ENCODE peak calls at places on chromosome 22, in nine cellular contexts. One of them, this sample, is unnamed.
A peak's percentile ranks its signal among the peaks of the same experiment; 100 is the strongest.

GRCh38 chr22:36739185-36739584 is 35.6 kb upstream of the CACNG2 start:
- DNase-seq in Daoy: no peak
- DNase-seq in GM04504: no peak
- DNase-seq in A549: no peak
- DNase-seq in SK-N-SH: no peak
- DNase-seq in CD4-positive, alpha-beta T cell: no peak
- DNase-seq in activated CD4-positive, CD25-positive, alpha-beta regulatory T cell treated with anti-CD3 and anti-CD28 coated beads, Interleukin-2, amount 50 U/mL, for 72 hours: no peak
- DNase-seq in smooth muscle cell of the brain vasculature: no peak
- DNase-seq in COR-L47: no peak
- DNase-seq in this sample: no peak

GRCh38 chr22:30655532-30655931 is 12.1 kb downstream of the DUSP18 start:
- DNase-seq in Daoy: no peak
- DNase-seq in GM04504: no peak
- DNase-seq in A549: no peak
- DNase-seq in SK-N-SH: no peak
- DNase-seq in CD4-positive, alpha-beta T cell: no peak
- DNase-seq in activated CD4-positive, CD25-positive, alpha-beta regulatory T cell treated with anti-CD3 and anti-CD28 coated beads, Interleukin-2, amount 50 U/mL, for 72 hours: no peak
- DNase-seq in smooth muscle cell of the brain vasculature: peak; percentile 51
- DNase-seq in COR-L47: no peak
- DNase-seq in this sample: peak; percentile 12

GRCh38 chr22:31075961-31076360 is 5.2 kb upstream of the SMTN start:
- DNase-seq in Daoy: no peak
- DNase-seq in GM04504: peak; percentile 83
- DNase-seq in A549: no peak
- DNase-seq in SK-N-SH: no peak
- DNase-seq in CD4-positive, alpha-beta T cell: no peak
- DNase-seq in activated CD4-positive, CD25-positive, alpha-beta regulatory T cell treated with anti-CD3 and anti-CD28 coated beads, Interleukin-2, amount 50 U/mL, for 72 hours: no peak
- DNase-seq in smooth muscle cell of the brain vasculature: no peak
- DNase-seq in COR-L47: no peak
- DNase-seq in this sample: no peak

GRCh38 chr22:35742342-35743100 is 24.8 kb downstream of the APOL5 start:
- DNase-seq in Daoy: peak; percentile 78
- DNase-seq in GM04504: peak; percentile 65
- DNase-seq in A549: peak; percentile 7
- DNase-seq in SK-N-SH: no peak
- DNase-seq in CD4-positive, alpha-beta T cell: no peak
- DNase-seq in activated CD4-positive, CD25-positive, alpha-beta regulatory T cell treated with anti-CD3 and anti-CD28 coated beads, Interleukin-2, amount 50 U/mL, for 72 hours: no peak
- DNase-seq in smooth muscle cell of the brain vasculature: peak; percentile 65
- DNase-seq in COR-L47: no peak
- DNase-seq in this sample: no peak

GRCh38 chr22:20792966-20793332 is 19.0 kb downstream of the SERPIND1 start:
- DNase-seq in Daoy: no peak
- DNase-seq in GM04504: no peak
- DNase-seq in A549: no peak
- DNase-seq in SK-N-SH: no peak
- DNase-seq in CD4-positive, alpha-beta T cell: no peak
- DNase-seq in activated CD4-positive, CD25-positive, alpha-beta regulatory T cell treated with anti-CD3 and anti-CD28 coated beads, Interleukin-2, amount 50 U/mL, for 72 hours: no peak
- DNase-seq in smooth muscle cell of the brain vasculature: no peak
- DNase-seq in COR-L47: no peak
- DNase-seq in this sample: no peak

GRCh38 chr22:33112606-33113005 is 54.4 kb upstream of the SYN3 start:
- DNase-seq in Daoy: no peak
- DNase-seq in GM04504: no peak
- DNase-seq in A549: no peak
- DNase-seq in SK-N-SH: no peak
- DNase-seq in CD4-positive, alpha-beta T cell: no peak
- DNase-seq in activated CD4-positive, CD25-positive, alpha-beta regulatory T cell treated with anti-CD3 and anti-CD28 coated beads, Interleukin-2, amount 50 U/mL, for 72 hours: no peak
- DNase-seq in smooth muscle cell of the brain vasculature: no peak
- DNase-seq in COR-L47: no peak
- DNase-seq in this sample: no peak

GRCh38 chr22:31681625-31682345 is 19.8 kb upstream of the PISD start:
- DNase-seq in Daoy: no peak
- DNase-seq in GM04504: no peak
- DNase-seq in A549: no peak
- DNase-seq in SK-N-SH: no peak
- DNase-seq in CD4-positive, alpha-beta T cell: no peak
- DNase-seq in activated CD4-positive, CD25-positive, alpha-beta regulatory T cell treated with anti-CD3 and anti-CD28 coated beads, Interleukin-2, amount 50 U/mL, for 72 hours: no peak
- DNase-seq in smooth muscle cell of the brain vasculature: no peak
- DNase-seq in COR-L47: no peak
- DNase-seq in this sample: no peak

GRCh38 chr22:39449708-39450107 is 7.1 kb upstream of the MGAT3 start:
- DNase-seq in Daoy: no peak
- DNase-seq in GM04504: no peak
- DNase-seq in A549: no peak
- DNase-seq in SK-N-SH: no peak
- DNase-seq in CD4-positive, alpha-beta T cell: no peak
- DNase-seq in activated CD4-positive, CD25-positive, alpha-beta regulatory T cell treated with anti-CD3 and anti-CD28 coated beads, Interleukin-2, amount 50 U/mL, for 72 hours: no peak
- DNase-seq in smooth muscle cell of the brain vasculature: no peak
- DNase-seq in COR-L47: no peak
- DNase-seq in this sample: no peak

GRCh38 chr22:46362221-46362933 is 26.9 kb downstream of the TRMU start:
- DNase-seq in Daoy: no peak
- DNase-seq in GM04504: no peak
- DNase-seq in A549: no peak
- DNase-seq in SK-N-SH: peak; percentile 32
- DNase-seq in CD4-positive, alpha-beta T cell: no peak
- DNase-seq in activated CD4-positive, CD25-positive, alpha-beta regulatory T cell treated with anti-CD3 and anti-CD28 coated beads, Interleukin-2, amount 50 U/mL, for 72 hours: no peak
- DNase-seq in smooth muscle cell of the brain vasculature: no peak
- DNase-seq in COR-L47: no peak
- DNase-seq in this sample: no peak

GRCh38 chr22:30575859-30576258 is 1.4 kb upstream of the GAL3ST1 start:
- DNase-seq in Daoy: no peak
- DNase-seq in GM04504: no peak
- DNase-seq in A549: no peak
- DNase-seq in SK-N-SH: no peak
- DNase-seq in CD4-positive, alpha-beta T cell: no peak
- DNase-seq in activated CD4-positive, CD25-positive, alpha-beta regulatory T cell treated with anti-CD3 and anti-CD28 coated beads, Interleukin-2, amount 50 U/mL, for 72 hours: no peak
- DNase-seq in smooth muscle cell of the brain vasculature: no peak
- DNase-seq in COR-L47: no peak
- DNase-seq in this sample: no peak

GRCh38 chr22:19517171-19517500 is 7.1 kb downstream of the CLDN5 start:
- DNase-seq in Daoy: no peak
- DNase-seq in GM04504: no peak
- DNase-seq in A549: no peak
- DNase-seq in SK-N-SH: no peak
- DNase-seq in CD4-positive, alpha-beta T cell: no peak
- DNase-seq in activated CD4-positive, CD25-positive, alpha-beta regulatory T cell treated with anti-CD3 and anti-CD28 coated beads, Interleukin-2, amount 50 U/mL, for 72 hours: no peak
- DNase-seq in smooth muscle cell of the brain vasculature: no peak
- DNase-seq in COR-L47: no peak
- DNase-seq in this sample: no peak

GRCh38 chr22:47597041-47597440 is 834.6 kb downstream of the TBC1D22A start:
- DNase-seq in Daoy: no peak
- DNase-seq in GM04504: no peak
- DNase-seq in A549: no peak
- DNase-seq in SK-N-SH: no peak
- DNase-seq in CD4-positive, alpha-beta T cell: no peak
- DNase-seq in activated CD4-positive, CD25-positive, alpha-beta regulatory T cell treated with anti-CD3 and anti-CD28 coated beads, Interleukin-2, amount 50 U/mL, for 72 hours: no peak
- DNase-seq in smooth muscle cell of the brain vasculature: no peak
- DNase-seq in COR-L47: no peak
- DNase-seq in this sample: no peak

GRCh38 chr22:36589856-36590255 is 60.9 kb upstream of the EIF3D start:
- DNase-seq in Daoy: no peak
- DNase-seq in GM04504: no peak
- DNase-seq in A549: no peak
- DNase-seq in SK-N-SH: peak; percentile 53
- DNase-seq in CD4-positive, alpha-beta T cell: no peak
- DNase-seq in activated CD4-positive, CD25-positive, alpha-beta regulatory T cell treated with anti-CD3 and anti-CD28 coated beads, Interleukin-2, amount 50 U/mL, for 72 hours: no peak
- DNase-seq in smooth muscle cell of the brain vasculature: no peak
- DNase-seq in COR-L47: peak; percentile 37
- DNase-seq in this sample: no peak

GRCh38 chr22:19523240-19524169 is 705 bp downstream of the CLDN5 start:
- DNase-seq in Daoy: peak; percentile 45
- DNase-seq in GM04504: no peak
- DNase-seq in A549: no peak
- DNase-seq in SK-N-SH: peak; percentile 65
- DNase-seq in CD4-positive, alpha-beta T cell: no peak
- DNase-seq in activated CD4-positive, CD25-positive, alpha-beta regulatory T cell treated with anti-CD3 and anti-CD28 coated beads, Interleukin-2, amount 50 U/mL, for 72 hours: no peak
- DNase-seq in smooth muscle cell of the brain vasculature: no peak
- DNase-seq in COR-L47: peak; percentile 26
- DNase-seq in this sample: no peak

GRCh38 chr22:20566420-20567260 is 59.2 kb downstream of the MED15 start:
- DNase-seq in Daoy: peak; percentile 54
- DNase-seq in GM04504: peak; percentile 74
- DNase-seq in A549: peak; percentile 41
- DNase-seq in SK-N-SH: no peak
- DNase-seq in CD4-positive, alpha-beta T cell: peak; percentile 81
- DNase-seq in activated CD4-positive, CD25-positive, alpha-beta regulatory T cell treated with anti-CD3 and anti-CD28 coated beads, Interleukin-2, amount 50 U/mL, for 72 hours: no peak
- DNase-seq in smooth muscle cell of the brain vasculature: no peak
- DNase-seq in COR-L47: no peak
- DNase-seq in this sample: peak; percentile 26

GRCh38 chr22:42964994-42965699 is 49.8 kb downstream of the PACSIN2 start:
- DNase-seq in Daoy: no peak
- DNase-seq in GM04504: no peak
- DNase-seq in A549: no peak
- DNase-seq in SK-N-SH: no peak
- DNase-seq in CD4-positive, alpha-beta T cell: no peak
- DNase-seq in activated CD4-positive, CD25-positive, alpha-beta regulatory T cell treated with anti-CD3 and anti-CD28 coated beads, Interleukin-2, amount 50 U/mL, for 72 hours: no peak
- DNase-seq in smooth muscle cell of the brain vasculature: no peak
- DNase-seq in COR-L47: peak; percentile 69
- DNase-seq in this sample: no peak

GRCh38 chr22:20418211-20418788 is 19.3 kb downstream of the SCARF2 start:
- DNase-seq in Daoy: peak; percentile 88
- DNase-seq in GM04504: no peak
- DNase-seq in A549: peak; percentile 78
- DNase-seq in SK-N-SH: peak; percentile 88
- DNase-seq in CD4-positive, alpha-beta T cell: peak; percentile 67
- DNase-seq in activated CD4-positive, CD25-positive, alpha-beta regulatory T cell treated with anti-CD3 and anti-CD28 coated beads, Interleukin-2, amount 50 U/mL, for 72 hours: peak; percentile 78
- DNase-seq in smooth muscle cell of the brain vasculature: no peak
- DNase-seq in COR-L47: peak; percentile 61
- DNase-seq in this sample: no peak

GRCh38 chr22:29309332-29310064 is 3.0 kb downstream of the GAS2L1 start:
- DNase-seq in Daoy: peak; percentile 45
- DNase-seq in GM04504: no peak
- DNase-seq in A549: no peak
- DNase-seq in SK-N-SH: peak; percentile 66
- DNase-seq in CD4-positive, alpha-beta T cell: no peak
- DNase-seq in activated CD4-positive, CD25-positive, alpha-beta regulatory T cell treated with anti-CD3 and anti-CD28 coated beads, Interleukin-2, amount 50 U/mL, for 72 hours: no peak
- DNase-seq in smooth muscle cell of the brain vasculature: no peak
- DNase-seq in COR-L47: no peak
- DNase-seq in this sample: no peak

GRCh38 chr22:23503142-23503541 is 76.9 kb downstream of the IGLL1 start:
- DNase-seq in Daoy: no peak
- DNase-seq in GM04504: no peak
- DNase-seq in A549: no peak
- DNase-seq in SK-N-SH: peak; percentile 8
- DNase-seq in CD4-positive, alpha-beta T cell: no peak
- DNase-seq in activated CD4-positive, CD25-positive, alpha-beta regulatory T cell treated with anti-CD3 and anti-CD28 coated beads, Interleukin-2, amount 50 U/mL, for 72 hours: no peak
- DNase-seq in smooth muscle cell of the brain vasculature: no peak
- DNase-seq in COR-L47: no peak
- DNase-seq in this sample: no peak

GRCh38 chr22:32880531-32880905 is 79.0 kb downstream of the TIMP3 start:
- DNase-seq in Daoy: no peak
- DNase-seq in GM04504: no peak
- DNase-seq in A549: no peak
- DNase-seq in SK-N-SH: no peak
- DNase-seq in CD4-positive, alpha-beta T cell: no peak
- DNase-seq in activated CD4-positive, CD25-positive, alpha-beta regulatory T cell treated with anti-CD3 and anti-CD28 coated beads, Interleukin-2, amount 50 U/mL, for 72 hours: no peak
- DNase-seq in smooth muscle cell of the brain vasculature: no peak
- DNase-seq in COR-L47: no peak
- DNase-seq in this sample: no peak

GRCh38 chr22:44931077-44931540 is 78.7 kb downstream of the PHF21B start:
- DNase-seq in Daoy: peak; percentile 50
- DNase-seq in GM04504: peak; percentile 4
- DNase-seq in A549: no peak
- DNase-seq in SK-N-SH: peak; percentile 97
- DNase-seq in CD4-positive, alpha-beta T cell: no peak
- DNase-seq in activated CD4-positive, CD25-positive, alpha-beta regulatory T cell treated with anti-CD3 and anti-CD28 coated beads, Interleukin-2, amount 50 U/mL, for 72 hours: no peak
- DNase-seq in smooth muscle cell of the brain vasculature: no peak
- DNase-seq in COR-L47: no peak
- DNase-seq in this sample: no peak

GRCh38 chr22:38974826-38975175 is 7.3 kb upstream of the APOBEC3B start:
- DNase-seq in Daoy: no peak
- DNase-seq in GM04504: no peak
- DNase-seq in A549: no peak
- DNase-seq in SK-N-SH: no peak
- DNase-seq in CD4-positive, alpha-beta T cell: no peak
- DNase-seq in activated CD4-positive, CD25-positive, alpha-beta regulatory T cell treated with anti-CD3 and anti-CD28 coated beads, Interleukin-2, amount 50 U/mL, for 72 hours: no peak
- DNase-seq in smooth muscle cell of the brain vasculature: no peak
- DNase-seq in COR-L47: no peak
- DNase-seq in this sample: no peak

GRCh38 chr22:46373166-46373565 is 37.7 kb downstream of the TRMU start:
- DNase-seq in Daoy: no peak
- DNase-seq in GM04504: no peak
- DNase-seq in A549: no peak
- DNase-seq in SK-N-SH: no peak
- DNase-seq in CD4-positive, alpha-beta T cell: no peak
- DNase-seq in activated CD4-positive, CD25-positive, alpha-beta regulatory T cell treated with anti-CD3 and anti-CD28 coated beads, Interleukin-2, amount 50 U/mL, for 72 hours: no peak
- DNase-seq in smooth muscle cell of the brain vasculature: no peak
- DNase-seq in COR-L47: peak; percentile 46
- DNase-seq in this sample: no peak

GRCh38 chr22:17120711-17121234 is 387 bp downstream of the TMEM121B start:
- DNase-seq in Daoy: peak; percentile 30
- DNase-seq in GM04504: no peak
- DNase-seq in A549: no peak
- DNase-seq in SK-N-SH: no peak
- DNase-seq in CD4-positive, alpha-beta T cell: no peak
- DNase-seq in activated CD4-positive, CD25-positive, alpha-beta regulatory T cell treated with anti-CD3 and anti-CD28 coated beads, Interleukin-2, amount 50 U/mL, for 72 hours: peak; percentile 39
- DNase-seq in smooth muscle cell of the brain vasculature: no peak
- DNase-seq in COR-L47: no peak
- DNase-seq in this sample: no peak

GRCh38 chr22:43297246-43298061 is 45.7 kb downstream of the SCUBE1 start:
- DNase-seq in Daoy: no peak
- DNase-seq in GM04504: no peak
- DNase-seq in A549: no peak
- DNase-seq in SK-N-SH: no peak
- DNase-seq in CD4-positive, alpha-beta T cell: no peak
- DNase-seq in activated CD4-positive, CD25-positive, alpha-beta regulatory T cell treated with anti-CD3 and anti-CD28 coated beads, Interleukin-2, amount 50 U/mL, for 72 hours: no peak
- DNase-seq in smooth muscle cell of the brain vasculature: no peak
- DNase-seq in COR-L47: no peak
- DNase-seq in this sample: no peak

GRCh38 chr22:43636086-43636485 is 176.0 kb downstream of the EFCAB6 start:
- DNase-seq in Daoy: no peak
- DNase-seq in GM04504: no peak
- DNase-seq in A549: no peak
- DNase-seq in SK-N-SH: no peak
- DNase-seq in CD4-positive, alpha-beta T cell: no peak
- DNase-seq in activated CD4-positive, CD25-positive, alpha-beta regulatory T cell treated with anti-CD3 and anti-CD28 coated beads, Interleukin-2, amount 50 U/mL, for 72 hours: no peak
- DNase-seq in smooth muscle cell of the brain vasculature: no peak
- DNase-seq in COR-L47: no peak
- DNase-seq in this sample: no peak

GRCh38 chr22:43985532-43985931 is 30.3 kb downstream of the SAMM50 start:
- DNase-seq in Daoy: no peak
- DNase-seq in GM04504: no peak
- DNase-seq in A549: no peak
- DNase-seq in SK-N-SH: no peak
- DNase-seq in CD4-positive, alpha-beta T cell: no peak
- DNase-seq in activated CD4-positive, CD25-positive, alpha-beta regulatory T cell treated with anti-CD3 and anti-CD28 coated beads, Interleukin-2, amount 50 U/mL, for 72 hours: no peak
- DNase-seq in smooth muscle cell of the brain vasculature: no peak
- DNase-seq in COR-L47: no peak
- DNase-seq in this sample: no peak

GRCh38 chr22:36289406-36289870 is 36.5 kb downstream of the APOL1 start:
- DNase-seq in Daoy: no peak
- DNase-seq in GM04504: no peak
- DNase-seq in A549: no peak
- DNase-seq in SK-N-SH: no peak
- DNase-seq in CD4-positive, alpha-beta T cell: no peak
- DNase-seq in activated CD4-positive, CD25-positive, alpha-beta regulatory T cell treated with anti-CD3 and anti-CD28 coated beads, Interleukin-2, amount 50 U/mL, for 72 hours: no peak
- DNase-seq in smooth muscle cell of the brain vasculature: no peak
- DNase-seq in COR-L47: no peak
- DNase-seq in this sample: no peak

GRCh38 chr22:49340406-49340805 is 487.3 kb downstream of the BRD1 start:
- DNase-seq in Daoy: no peak
- DNase-seq in GM04504: no peak
- DNase-seq in A549: no peak
- DNase-seq in SK-N-SH: no peak
- DNase-seq in CD4-positive, alpha-beta T cell: no peak
- DNase-seq in activated CD4-positive, CD25-positive, alpha-beta regulatory T cell treated with anti-CD3 and anti-CD28 coated beads, Interleukin-2, amount 50 U/mL, for 72 hours: no peak
- DNase-seq in smooth muscle cell of the brain vasculature: no peak
- DNase-seq in COR-L47: no peak
- DNase-seq in this sample: no peak

GRCh38 chr22:27820896-27821866 is 19.6 kb upstream of the MN1 start:
- DNase-seq in Daoy: no peak
- DNase-seq in GM04504: no peak
- DNase-seq in A549: no peak
- DNase-seq in SK-N-SH: peak; percentile 36
- DNase-seq in CD4-positive, alpha-beta T cell: no peak
- DNase-seq in activated CD4-positive, CD25-positive, alpha-beta regulatory T cell treated with anti-CD3 and anti-CD28 coated beads, Interleukin-2, amount 50 U/mL, for 72 hours: no peak
- DNase-seq in smooth muscle cell of the brain vasculature: no peak
- DNase-seq in COR-L47: no peak
- DNase-seq in this sample: no peak

GRCh38 chr22:40348025-40348658 is 1.8 kb downstream of the ADSL start:
- DNase-seq in Daoy: peak; percentile 48
- DNase-seq in GM04504: no peak
- DNase-seq in A549: peak; percentile 57
- DNase-seq in SK-N-SH: peak; percentile 56
- DNase-seq in CD4-positive, alpha-beta T cell: peak; percentile 65
- DNase-seq in activated CD4-positive, CD25-positive, alpha-beta regulatory T cell treated with anti-CD3 and anti-CD28 coated beads, Interleukin-2, amount 50 U/mL, for 72 hours: peak; percentile 50
- DNase-seq in smooth muscle cell of the brain vasculature: no peak
- DNase-seq in COR-L47: peak; percentile 40
- DNase-seq in this sample: no peak